ENCODE peak calls at places on chromosomes 16 and 17, in four cellular contexts. One of them, this sample, is unnamed.

GRCh38 chr16:5604770-5605169 is 507.2 kb upstream of the EEF2KMT start:
- DNase-seq in fibroblast of lung: no peak
- DNase-seq in mammary epithelial cell: no peak
- DNase-seq in fibroblast of pulmonary artery: no peak
- DNase-seq in this sample: no peak

GRCh38 chr16:9102379-9102778 is 10.9 kb downstream of the HAPSTR1 start:
- DNase-seq in fibroblast of lung: peak; percentile 94
- DNase-seq in mammary epithelial cell: peak; percentile 76
- DNase-seq in fibroblast of pulmonary artery: peak; percentile 80
- DNase-seq in this sample: peak; percentile 84

GRCh38 chr16:149024-149675 is 3.3 kb upstream of the HBZ start:
- DNase-seq in fibroblast of lung: peak; percentile 30
- DNase-seq in mammary epithelial cell: no peak
- DNase-seq in fibroblast of pulmonary artery: no peak
- DNase-seq in this sample: peak; percentile 27

GRCh38 chr17:8606415-8606814 is 24.1 kb downstream of the MYH10 start:
- DNase-seq in fibroblast of lung: no peak
- DNase-seq in mammary epithelial cell: no peak
- DNase-seq in fibroblast of pulmonary artery: peak; percentile 21
- DNase-seq in this sample: no peak

GRCh38 chr17:17580662-17581470 is 10.6 kb downstream of the PEMT start:
- DNase-seq in fibroblast of lung: no peak
- DNase-seq in mammary epithelial cell: no peak
- DNase-seq in fibroblast of pulmonary artery: peak; percentile 9
- DNase-seq in this sample: no peak

GRCh38 chr17:74018116-74018515 is 185.4 kb upstream of the RPL38 start:
- DNase-seq in fibroblast of lung: no peak
- DNase-seq in mammary epithelial cell: no peak
- DNase-seq in fibroblast of pulmonary artery: no peak
- DNase-seq in this sample: no peak

GRCh38 chr16:85861095-85861825 is 37.7 kb upstream of the IRF8 start:
- DNase-seq in fibroblast of lung: no peak
- DNase-seq in mammary epithelial cell: no peak
- DNase-seq in fibroblast of pulmonary artery: no peak
- DNase-seq in this sample: no peak

GRCh38 chr17:61017317-61018001 is 339.8 kb downstream of the BCAS3 start:
- DNase-seq in fibroblast of lung: no peak
- DNase-seq in mammary epithelial cell: no peak
- DNase-seq in fibroblast of pulmonary artery: no peak
- DNase-seq in this sample: no peak

GRCh38 chr16:11297492-11298142 is 16.5 kb upstream of the PRM1 start:
- DNase-seq in fibroblast of lung: peak; percentile 81
- DNase-seq in mammary epithelial cell: no peak
- DNase-seq in fibroblast of pulmonary artery: peak; percentile 50
- DNase-seq in this sample: peak; percentile 61

GRCh38 chr17:517181-517580 is 164.6 kb upstream of the RPH3AL start:
- DNase-seq in fibroblast of lung: no peak
- DNase-seq in mammary epithelial cell: no peak
- DNase-seq in fibroblast of pulmonary artery: no peak
- DNase-seq in this sample: no peak

GRCh38 chr17:74898376-74898946 is 5.0 kb upstream of the FADS6 start:
- DNase-seq in fibroblast of lung: no peak
- DNase-seq in mammary epithelial cell: peak; percentile 19
- DNase-seq in fibroblast of pulmonary artery: no peak
- DNase-seq in this sample: no peak

GRCh38 chr17:68498479-68499326 is 13.5 kb upstream of the PRKAR1A start:
- DNase-seq in fibroblast of lung: no peak
- DNase-seq in mammary epithelial cell: no peak
- DNase-seq in fibroblast of pulmonary artery: no peak
- DNase-seq in this sample: no peak

GRCh38 chr16:10671729-10672128 is 23.0 kb downstream of the TEKT5 start:
- DNase-seq in fibroblast of lung: no peak
- DNase-seq in mammary epithelial cell: no peak
- DNase-seq in fibroblast of pulmonary artery: no peak
- DNase-seq in this sample: no peak

GRCh38 chr16:23398987-23399805 is 53.8 kb downstream of the COG7 start:
- DNase-seq in fibroblast of lung: peak; percentile 25
- DNase-seq in mammary epithelial cell: no peak
- DNase-seq in fibroblast of pulmonary artery: no peak
- DNase-seq in this sample: peak; percentile 4

GRCh38 chr16:21628772-21629171 is 23.6 kb downstream of the IGSF6 start:
- DNase-seq in fibroblast of lung: peak; percentile 52
- DNase-seq in mammary epithelial cell: no peak
- DNase-seq in fibroblast of pulmonary artery: no peak
- DNase-seq in this sample: peak; percentile 39

GRCh38 chr16:29674188-29674587 is 4.8 kb upstream of the QPRT start:
- DNase-seq in fibroblast of lung: peak; percentile 61
- DNase-seq in mammary epithelial cell: no peak
- DNase-seq in fibroblast of pulmonary artery: peak; percentile 80
- DNase-seq in this sample: peak; percentile 47

GRCh38 chr17:32482568-32483320 is 4.0 kb upstream of the CDK5R1 start:
- DNase-seq in fibroblast of lung: no peak
- DNase-seq in mammary epithelial cell: no peak
- DNase-seq in fibroblast of pulmonary artery: no peak
- DNase-seq in this sample: no peak

GRCh38 chr17:63675607-63676539 is 24.1 kb downstream of the LIMD2 start:
- DNase-seq in fibroblast of lung: peak; percentile 89
- DNase-seq in mammary epithelial cell: peak; percentile 80
- DNase-seq in fibroblast of pulmonary artery: peak; percentile 94
- DNase-seq in this sample: peak; percentile 96

GRCh38 chr17:10224592-10225195 is 26.3 kb upstream of the GAS7 start:
- DNase-seq in fibroblast of lung: no peak
- DNase-seq in mammary epithelial cell: no peak
- DNase-seq in fibroblast of pulmonary artery: no peak
- DNase-seq in this sample: no peak

GRCh38 chr16:50096791-50097190 is 31.0 kb downstream of the HEATR3 start:
- DNase-seq in fibroblast of lung: peak; percentile 81
- DNase-seq in mammary epithelial cell: peak; percentile 29
- DNase-seq in fibroblast of pulmonary artery: peak; percentile 10
- DNase-seq in this sample: peak; percentile 23

GRCh38 chr17:67506966-67507365 is 129.9 kb downstream of the PITPNC1 start:
- DNase-seq in fibroblast of lung: peak; percentile 92
- DNase-seq in mammary epithelial cell: peak; percentile 52
- DNase-seq in fibroblast of pulmonary artery: no peak
- DNase-seq in this sample: peak; percentile 57

GRCh38 chr16:66427871-66428681 is 981 bp downstream of the BEAN1 start:
- DNase-seq in fibroblast of lung: peak; percentile 21
- DNase-seq in mammary epithelial cell: no peak
- DNase-seq in fibroblast of pulmonary artery: no peak
- DNase-seq in this sample: no peak

GRCh38 chr17:81915331-81915730 is 2.6 kb downstream of the SIRT7 start:
- DNase-seq in fibroblast of lung: no peak
- DNase-seq in mammary epithelial cell: no peak
- DNase-seq in fibroblast of pulmonary artery: no peak
- DNase-seq in this sample: no peak

GRCh38 chr16:30032083-30032819 is 1.2 kb upstream of the TLCD3B start:
- DNase-seq in fibroblast of lung: peak; percentile 42
- DNase-seq in mammary epithelial cell: peak; percentile 44
- DNase-seq in fibroblast of pulmonary artery: peak; percentile 80
- DNase-seq in this sample: peak; percentile 80

GRCh38 chr16:66508261-66508913 is 41.5 kb downstream of the TK2 start:
- DNase-seq in fibroblast of lung: peak; percentile 66
- DNase-seq in mammary epithelial cell: peak; percentile 94
- DNase-seq in fibroblast of pulmonary artery: peak; percentile 72
- DNase-seq in this sample: peak; percentile 97

GRCh38 chr17:44595216-44595775 is 38.0 kb downstream of the FZD2 start:
- DNase-seq in fibroblast of lung: no peak
- DNase-seq in mammary epithelial cell: no peak
- DNase-seq in fibroblast of pulmonary artery: no peak
- DNase-seq in this sample: no peak

GRCh38 chr17:37743875-37744632 is 805 bp downstream of the HNF1B start:
- DNase-seq in fibroblast of lung: no peak
- DNase-seq in mammary epithelial cell: no peak
- DNase-seq in fibroblast of pulmonary artery: no peak
- DNase-seq in this sample: no peak

GRCh38 chr17:73940511-73940910 is 263.0 kb upstream of the RPL38 start:
- DNase-seq in fibroblast of lung: no peak
- DNase-seq in mammary epithelial cell: no peak
- DNase-seq in fibroblast of pulmonary artery: no peak
- DNase-seq in this sample: no peak

GRCh38 chr16:50401355-50401754 is 32.6 kb upstream of the BRD7 start:
- DNase-seq in fibroblast of lung: no peak
- DNase-seq in mammary epithelial cell: no peak
- DNase-seq in fibroblast of pulmonary artery: no peak
- DNase-seq in this sample: no peak

DNA sequence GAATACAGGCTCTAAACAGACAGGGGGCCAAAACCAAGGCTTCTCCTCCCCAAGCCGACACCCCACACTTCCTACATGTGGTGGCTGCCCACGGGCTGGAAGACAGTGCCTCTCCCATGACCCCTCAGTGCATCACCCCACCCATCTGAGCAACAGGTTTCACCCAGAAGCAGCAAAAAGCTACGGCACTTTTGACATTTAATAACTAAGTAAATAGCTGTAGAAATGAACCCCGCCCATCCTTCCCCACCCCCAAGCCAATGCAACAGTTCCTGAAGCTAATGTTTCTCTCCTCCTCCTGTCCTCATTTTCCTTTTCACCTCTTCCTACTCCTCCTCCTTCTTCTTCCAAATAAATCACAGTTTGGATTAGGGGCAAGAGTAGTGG is 9.9 kb upstream of the SOX9 start:
- DNase-seq in fibroblast of lung: no peak
- DNase-seq in mammary epithelial cell: no peak
- DNase-seq in fibroblast of pulmonary artery: no peak
- DNase-seq in this sample: no peak
- H3K4me3 ChIP-seq in fibroblast of lung: no peak overlapping the region
- H3K4me3 ChIP-seq in mammary epithelial cell: no peak overlapping the region
- H3K4me3 ChIP-seq in fibroblast of pulmonary artery: no peak overlapping the region
- H3K4me3 ChIP-seq in this sample: no peak overlapping the region

GRCh38 chr16:89881368-89881730 is 8.0 kb downstream of the TCF25 start:
- DNase-seq in fibroblast of lung: no peak
- DNase-seq in mammary epithelial cell: no peak
- DNase-seq in fibroblast of pulmonary artery: no peak
- DNase-seq in this sample: no peak
- TF ChIP-seq CTCF in fibroblast of lung: no peak
- TF ChIP-seq CTCF in mammary epithelial cell: no peak
- TF ChIP-seq CTCF in fibroblast of pulmonary artery: no peak
- TF ChIP-seq CTCF in this sample: no peak

DNA sequence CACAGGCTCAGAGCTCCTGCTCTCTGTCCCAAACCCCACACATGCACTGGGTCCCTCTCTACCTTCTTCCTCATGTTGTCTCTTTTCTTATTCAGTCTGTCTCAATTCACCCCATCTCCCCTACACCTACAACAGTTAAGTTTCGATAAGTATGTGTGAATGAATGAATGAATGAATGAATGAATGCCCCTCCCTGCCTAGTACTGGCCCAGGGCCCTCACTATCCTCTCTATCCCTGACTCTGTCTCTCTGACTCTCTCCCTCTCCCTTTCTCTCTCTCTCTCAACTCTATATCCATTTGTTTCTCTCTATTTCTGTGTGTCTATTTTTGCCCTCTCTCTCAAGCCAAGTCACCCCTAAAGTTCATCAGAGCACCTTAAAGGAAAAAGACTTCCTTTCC is 6.7 kb upstream of the KRT9 start:
- DNase-seq in fibroblast of lung: no peak
- DNase-seq in mammary epithelial cell: no peak
- DNase-seq in fibroblast of pulmonary artery: no peak
- DNase-seq in this sample: no peak
- H3K4me3 ChIP-seq in fibroblast of lung: no peak overlapping the region
- H3K4me3 ChIP-seq in mammary epithelial cell: no peak overlapping the region
- H3K4me3 ChIP-seq in fibroblast of pulmonary artery: no peak overlapping the region
- H3K4me3 ChIP-seq in this sample: no peak overlapping the region

GRCh38 chr16:24834459-24835335 is 11.1 kb upstream of the SLC5A11 start:
- DNase-seq in fibroblast of lung: peak; percentile 19
- DNase-seq in mammary epithelial cell: peak; percentile 33
- DNase-seq in fibroblast of pulmonary artery: peak; percentile 59
- DNase-seq in this sample: peak; percentile 61
- TF ChIP-seq CTCF in fibroblast of lung: peak; percentile 73
- TF ChIP-seq CTCF in mammary epithelial cell: peak; percentile 75
- TF ChIP-seq CTCF in fibroblast of pulmonary artery: peak; percentile 89
- TF ChIP-seq CTCF in this sample: peak; percentile 82